ENCODE peak calls at places on chromosomes 12 and 14, in four cellular contexts. One of them, this sample, is unnamed.

GRCh38 chr12:113050808-113051207 is 5.7 kb upstream of the DTX1 start:
- DNase-seq in esophagus squamous epithelium: no peak
- DNase-seq in GM12892: no peak
- DNase-seq in right lobe of liver: no peak
- DNase-seq in this sample: no peak

GRCh38 chr12:63752283-63752682 is 27.4 kb upstream of the RXYLT1 start:
- DNase-seq in right lobe of liver: no peak
- DNase-seq in GM12892: no peak
- DNase-seq in esophagus squamous epithelium: no peak
- DNase-seq in this sample: no peak

GRCh38 chr14:68894123-68894522 is 85.0 kb downstream of the ACTN1 start:
- DNase-seq in right lobe of liver: no peak
- DNase-seq in GM12892: no peak
- DNase-seq in esophagus squamous epithelium: no peak
- DNase-seq in this sample: no peak

GRCh38 chr14:105290598-105291356 is 10.0 kb downstream of the BRF1 start:
- DNase-seq in GM12892: no peak
- DNase-seq in right lobe of liver: no peak
- DNase-seq in esophagus squamous epithelium: no peak
- DNase-seq in this sample: no peak

GRCh38 chr12:76272292-76272691 is 75.9 kb downstream of the BBS10 start:
- DNase-seq in esophagus squamous epithelium: no peak
- DNase-seq in right lobe of liver: no peak
- DNase-seq in GM12892: no peak
- DNase-seq in this sample: no peak

GRCh38 chr12:52824741-52825410 is 9.2 kb downstream of the KRT79 start:
- DNase-seq in esophagus squamous epithelium: no peak
- DNase-seq in right lobe of liver: no peak
- DNase-seq in GM12892: no peak
- DNase-seq in this sample: no peak

GRCh38 chr12:132345555-132346200 is 16.3 kb upstream of the GALNT9 start:
- DNase-seq in right lobe of liver: no peak
- DNase-seq in esophagus squamous epithelium: no peak
- DNase-seq in GM12892: no peak
- DNase-seq in this sample: no peak

GRCh38 chr12:114958538-114958937 is 274.6 kb upstream of the TBX3 start:
- DNase-seq in GM12892: no peak
- DNase-seq in right lobe of liver: no peak
- DNase-seq in esophagus squamous epithelium: no peak
- DNase-seq in this sample: no peak

GRCh38 chr14:93976477-93977057 is at the start of gene ASB2:
- DNase-seq in esophagus squamous epithelium: no peak
- DNase-seq in right lobe of liver: no peak
- DNase-seq in GM12892: no peak
- DNase-seq in this sample: no peak

GRCh38 chr14:62778847-62779246 is 266.4 kb downstream of the KCNH5 start:
- DNase-seq in esophagus squamous epithelium: no peak
- DNase-seq in GM12892: no peak
- DNase-seq in right lobe of liver: no peak
- DNase-seq in this sample: no peak

GRCh38 chr12:104060791-104061190 is 3.5 kb upstream of the HCFC2 start:
- DNase-seq in right lobe of liver: no peak
- DNase-seq in esophagus squamous epithelium: no peak
- DNase-seq in GM12892: no peak
- DNase-seq in this sample: no peak

GRCh38 chr12:104063712-104064030 is 660 bp upstream of the HCFC2 start:
- DNase-seq in right lobe of liver: no peak
- DNase-seq in esophagus squamous epithelium: no peak
- DNase-seq in GM12892: no peak
- DNase-seq in this sample: no peak

GRCh38 chr12:104064842-104065441 is 611 bp downstream of the HCFC2 start:
- DNase-seq in right lobe of liver: peak; percentile 43
- DNase-seq in esophagus squamous epithelium: no peak
- DNase-seq in GM12892: no peak
- DNase-seq in this sample: no peak

GRCh38 chr12:104059963-104060362 is 4.4 kb upstream of the HCFC2 start:
- DNase-seq in esophagus squamous epithelium: no peak
- DNase-seq in GM12892: no peak
- DNase-seq in right lobe of liver: no peak
- DNase-seq in this sample: no peak

DNA sequence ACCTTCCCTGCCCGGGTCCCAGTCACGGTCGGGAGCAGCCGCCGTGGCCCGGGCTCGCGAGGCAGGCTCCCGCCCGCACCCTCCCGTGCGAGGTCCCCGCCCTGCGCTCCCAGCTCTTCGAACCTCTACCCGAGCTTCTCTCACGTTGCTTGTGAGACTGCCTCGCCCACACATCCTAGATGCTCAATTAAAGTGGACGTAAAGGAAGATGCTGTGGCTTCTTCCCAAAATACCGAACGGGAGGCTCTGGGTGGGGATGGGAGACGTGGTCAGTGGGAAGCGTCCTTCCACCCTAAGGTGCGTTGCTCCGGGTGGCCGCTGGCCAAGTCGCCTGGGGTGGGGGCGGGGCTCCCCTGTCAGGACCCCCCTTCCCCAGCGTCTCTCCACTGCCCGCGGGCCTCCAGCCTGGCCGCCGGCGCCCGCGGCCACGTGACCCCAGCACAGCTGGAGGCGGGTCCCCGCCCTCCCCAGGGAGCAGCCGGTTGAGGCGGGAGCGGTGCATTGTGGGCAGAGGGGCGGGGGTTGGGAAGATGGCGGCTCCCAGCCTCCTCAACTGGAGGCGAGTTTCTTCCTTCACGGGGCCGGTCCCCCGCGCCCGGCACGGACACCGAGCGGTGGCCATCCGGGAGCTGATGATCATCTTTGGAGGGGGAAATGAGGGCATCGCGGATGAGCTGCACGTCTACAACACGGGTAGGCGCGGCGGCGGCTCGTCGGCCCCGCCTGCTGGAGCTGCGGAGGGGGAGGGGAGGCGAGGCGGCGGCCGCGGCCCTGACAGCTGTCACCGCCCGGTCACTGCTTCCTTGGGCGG is at the start of gene HCFC2:
- DNase-seq in GM12892: peak; percentile 99
- DNase-seq in esophagus squamous epithelium: peak; percentile 50
- DNase-seq in right lobe of liver: peak; percentile 94
- DNase-seq in this sample: peak; percentile 97
- TF ChIP-seq POLR2A in GM12892: peak; percentile 78
- TF ChIP-seq POLR2A in esophagus squamous epithelium: peak; percentile 72
- TF ChIP-seq POLR2A in right lobe of liver: peak; percentile 73
- TF ChIP-seq POLR2A in this sample: peak; percentile 52

DNA sequence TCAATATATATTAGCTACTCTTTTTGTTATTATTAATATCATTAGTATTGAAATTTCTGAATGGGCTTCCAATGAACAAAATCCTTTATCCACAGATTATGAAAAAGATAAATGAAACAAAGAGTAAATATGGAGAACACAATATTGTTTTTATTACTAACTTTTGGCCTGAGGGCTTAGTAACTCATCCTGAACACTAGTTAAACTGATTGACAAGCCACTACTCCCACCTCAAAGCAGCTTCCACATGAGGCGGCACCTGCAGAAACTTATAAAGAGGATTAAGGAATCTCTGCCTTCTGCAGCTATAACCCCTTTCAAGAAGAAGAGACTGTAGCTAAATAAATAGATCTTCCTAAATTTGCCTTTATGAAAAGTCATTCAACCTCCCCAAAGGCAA is 187.6 kb upstream of the ALG10 start:
- DNase-seq in esophagus squamous epithelium: no peak
- DNase-seq in right lobe of liver: no peak
- DNase-seq in GM12892: no peak
- DNase-seq in this sample: no peak
- TF ChIP-seq POLR2A in esophagus squamous epithelium: no peak
- TF ChIP-seq POLR2A in right lobe of liver: no peak
- TF ChIP-seq POLR2A in GM12892: no peak
- TF ChIP-seq POLR2A in this sample: no peak

GRCh38 chr12:55681142-55682077 is 26.3 kb downstream of the ITGA7 start:
- DNase-seq in right lobe of liver: peak; percentile 87
- DNase-seq in GM12892: no peak
- DNase-seq in esophagus squamous epithelium: no peak
- DNase-seq in this sample: peak; percentile 76
- TF ChIP-seq POLR2A in right lobe of liver: peak; percentile 93
- TF ChIP-seq POLR2A in GM12892: no peak
- TF ChIP-seq POLR2A in esophagus squamous epithelium: no peak
- TF ChIP-seq POLR2A in this sample: peak; percentile 48

DNA sequence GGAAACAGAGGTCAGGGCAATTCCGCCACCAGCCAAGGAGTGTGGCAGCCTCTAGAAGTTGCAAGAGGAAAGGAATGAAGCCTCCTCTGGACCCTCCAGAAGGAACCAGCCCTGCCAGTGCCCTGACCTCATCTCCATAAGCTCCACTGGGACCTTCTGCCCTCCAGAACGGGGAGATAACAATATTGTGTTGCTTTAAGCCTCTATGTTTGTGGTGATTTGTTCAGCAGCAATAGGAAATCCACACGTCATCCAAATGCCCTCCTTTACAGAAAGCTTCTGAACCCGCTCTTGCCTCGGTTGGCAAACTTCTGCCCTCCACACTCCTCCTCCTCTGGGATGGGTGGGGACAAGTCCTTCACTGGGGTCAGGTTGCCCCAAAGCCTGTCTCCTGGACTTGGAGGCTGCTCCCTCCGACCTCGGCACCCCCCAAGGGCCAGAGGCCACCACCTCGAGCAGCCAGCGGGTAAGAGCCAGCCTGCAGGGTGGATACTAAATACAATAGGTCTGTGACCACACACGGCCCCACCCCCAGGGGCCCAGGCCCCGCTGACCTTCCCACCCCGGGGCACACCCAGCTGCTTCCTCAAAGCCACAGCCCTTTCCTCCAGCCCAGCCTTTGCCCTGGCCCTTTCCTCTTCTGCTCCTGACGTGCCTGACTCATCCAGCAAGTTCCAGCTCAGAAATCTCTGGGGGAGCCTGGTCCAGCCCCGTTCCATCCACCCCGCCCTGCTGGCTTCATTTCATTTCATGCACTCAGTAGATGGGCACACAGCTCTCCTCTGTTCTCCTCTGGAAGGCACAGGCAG is 58.7 kb upstream of the NCOR2 start:
- DNase-seq in GM12892: no peak
- DNase-seq in right lobe of liver: peak; percentile 71
- DNase-seq in esophagus squamous epithelium: peak; percentile 42
- DNase-seq in this sample: peak; percentile 95
- TF ChIP-seq POLR2A in GM12892: no peak
- TF ChIP-seq POLR2A in right lobe of liver: no peak
- TF ChIP-seq POLR2A in esophagus squamous epithelium: peak; percentile 8
- TF ChIP-seq POLR2A in this sample: no peak

GRCh38 chr12:124545508-124546418 is 21.6 kb downstream of the NCOR2 start:
- DNase-seq in right lobe of liver: no peak
- DNase-seq in esophagus squamous epithelium: no peak
- DNase-seq in GM12892: peak; percentile 83
- DNase-seq in this sample: peak; percentile 67
- TF ChIP-seq POLR2A in right lobe of liver: no peak
- TF ChIP-seq POLR2A in esophagus squamous epithelium: no peak
- TF ChIP-seq POLR2A in GM12892: no peak
- TF ChIP-seq POLR2A in this sample: no peak

GRCh38 chr14:65230287-65230728 is 128.0 kb upstream of the MAX start:
- DNase-seq in esophagus squamous epithelium: no peak
- DNase-seq in right lobe of liver: no peak
- DNase-seq in GM12892: no peak
- DNase-seq in this sample: no peak

GRCh38 chr14:65231286-65231980 is 129.1 kb upstream of the MAX start:
- DNase-seq in GM12892: no peak
- DNase-seq in esophagus squamous epithelium: no peak
- DNase-seq in right lobe of liver: no peak
- DNase-seq in this sample: no peak

GRCh38 chr14:65228436-65228835 is 126.1 kb upstream of the MAX start:
- DNase-seq in GM12892: peak; percentile 48
- DNase-seq in right lobe of liver: no peak
- DNase-seq in esophagus squamous epithelium: no peak
- DNase-seq in this sample: no peak

GRCh38 chr14:65228956-65229355 is 126.6 kb upstream of the MAX start:
- DNase-seq in right lobe of liver: no peak
- DNase-seq in esophagus squamous epithelium: no peak
- DNase-seq in GM12892: no peak
- DNase-seq in this sample: no peak

DNA sequence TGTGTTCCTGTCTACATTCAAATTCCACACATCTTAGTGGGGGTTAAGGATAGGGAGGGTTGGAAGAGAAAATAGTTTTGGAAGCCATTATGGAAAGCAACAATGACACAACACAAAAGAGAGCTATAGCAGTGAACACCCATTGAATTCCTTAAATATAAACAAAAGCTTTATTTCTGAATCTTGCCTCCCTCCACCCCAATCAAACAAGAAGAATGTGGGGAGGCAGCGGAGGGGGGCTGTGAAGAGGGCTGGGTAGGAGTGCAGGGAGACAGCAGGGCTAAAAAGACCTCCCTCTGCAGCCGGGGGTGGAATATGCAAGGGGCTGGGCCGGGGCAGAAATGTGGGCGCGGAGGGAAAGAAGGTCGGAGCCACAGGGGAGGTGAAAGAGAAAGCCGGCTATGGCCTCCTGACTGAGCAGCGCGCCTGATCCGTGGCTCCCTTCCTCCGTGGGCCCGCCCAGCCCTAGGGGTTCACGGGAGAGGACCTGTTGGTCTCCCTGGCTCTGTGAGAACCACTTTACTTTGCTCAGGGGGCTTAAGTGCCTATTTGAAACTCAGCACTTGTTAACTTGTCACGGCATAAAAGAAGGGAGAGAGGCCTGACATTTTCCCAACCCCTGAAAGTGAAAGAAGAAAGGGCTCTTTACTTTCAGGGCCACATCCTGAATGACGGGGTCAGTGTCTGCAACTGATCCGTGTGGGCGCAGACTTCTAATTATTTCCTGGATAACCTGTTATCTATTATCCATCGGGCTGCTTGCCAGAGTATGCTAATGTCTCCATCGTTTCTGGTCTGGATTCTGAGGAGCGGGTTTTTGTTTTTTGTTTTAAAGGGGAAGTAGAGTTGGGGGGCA is 127.3 kb upstream of the MAX start:
- DNase-seq in esophagus squamous epithelium: no peak
- DNase-seq in right lobe of liver: peak; percentile 46
- DNase-seq in GM12892: peak; percentile 26
- DNase-seq in this sample: no peak
- TF ChIP-seq POLR2A in esophagus squamous epithelium: no peak
- TF ChIP-seq POLR2A in right lobe of liver: no peak
- TF ChIP-seq POLR2A in GM12892: peak; percentile 44
- TF ChIP-seq POLR2A in this sample: no peak

GRCh38 chr12:5945071-5946008 is at the start of gene ANO2:
- DNase-seq in esophagus squamous epithelium: no peak
- DNase-seq in right lobe of liver: no peak
- DNase-seq in GM12892: no peak
- DNase-seq in this sample: no peak
- TF ChIP-seq POLR2A in esophagus squamous epithelium: no peak
- TF ChIP-seq POLR2A in right lobe of liver: no peak
- TF ChIP-seq POLR2A in GM12892: no peak
- TF ChIP-seq POLR2A in this sample: no peak

GRCh38 chr14:96953443-96953842 is 156.3 kb downstream of the VRK1 start:
- DNase-seq in esophagus squamous epithelium: no peak
- DNase-seq in GM12892: no peak
- DNase-seq in right lobe of liver: no peak
- DNase-seq in this sample: no peak
- TF ChIP-seq POLR2A in esophagus squamous epithelium: no peak
- TF ChIP-seq POLR2A in GM12892: no peak
- TF ChIP-seq POLR2A in right lobe of liver: no peak
- TF ChIP-seq POLR2A in this sample: no peak

GRCh38 chr12:24938341-24938740 is 10.6 kb downstream of the BCAT1 start:
- DNase-seq in esophagus squamous epithelium: no peak
- DNase-seq in right lobe of liver: no peak
- DNase-seq in GM12892: no peak
- DNase-seq in this sample: no peak
- TF ChIP-seq POLR2A in esophagus squamous epithelium: no peak
- TF ChIP-seq POLR2A in right lobe of liver: no peak
- TF ChIP-seq POLR2A in GM12892: no peak
- TF ChIP-seq POLR2A in this sample: no peak

This sample was measured in H54.